ENCODE peak calls at places on chromosomes 4 and X, in eight cellular contexts. C, S, F, X, J, N, O and H are unnamed samples. For H3K4me1, the result is how much of the 10 kb centered on the place peaks cover.

GRCh38 chr4:44210750-44211149 is 237.9 kb downstream of the KCTD8 start:
- DNase-seq in C (no peak), S (no peak), F (no peak), X (no peak), J (no peak), N (no peak), O (no peak), H (no peak)

GRCh38 chrX:37825225-37825842 is 22.0 kb downstream of the DYNLT3 start:
- DNase-seq in C (no peak), S (peak), F (peak), X (peak), J (peak), N (peak), O (peak), H (peak)

GRCh38 chr4:42050850-42051249 is 60.5 kb downstream of the SLC30A9 start:
- DNase-seq in C (no peak), S (no peak), F (no peak), X (no peak), J (no peak), N (no peak), O (no peak), H (no peak)

GRCh38 chr4:57098945-57099344 is 11.2 kb downstream of the IGFBP7 start:
- DNase-seq in C (no peak), S (no peak), F (no peak), X (no peak), J (no peak), N (no peak), O (no peak), H (no peak)

GRCh38 chr4:8171941-8172924 is 13.6 kb upstream of the ABLIM2 start:
- DNase-seq in C (no peak), S (no peak), F (no peak), X (no peak), J (no peak), N (no peak), O (no peak), H (no peak)

GRCh38 chr4:119525771-119526712 is 102.6 kb downstream of the PDE5A start:
- DNase-seq in C (no peak), S (no peak), F (no peak), X (no peak), J (no peak), N (no peak), O (no peak), H (no peak)

GRCh38 chr4:149885896-149886295 is 70.3 kb upstream of the IQCM start:
- DNase-seq in C (no peak), S (no peak), F (no peak), X (no peak), J (no peak), N (no peak), O (no peak), H (no peak)

GRCh38 chr4:189084671-189085070 is 856.0 kb upstream of the FRG1 start:
- DNase-seq in C (no peak), S (no peak), F (no peak), X (peak), J (no peak), N (no peak), O (no peak), H (no peak)

GRCh38 chrX:153667931-153668396 is 5.6 kb downstream of the PNCK start:
- DNase-seq in C (peak), S (peak), F (peak), X (peak), J (peak), N (peak), O (peak), H (peak)

GRCh38 chr4:176437756-176438155 is 118.0 kb downstream of the SPCS3 start:
- DNase-seq in C (no peak), S (no peak), F (no peak), X (no peak), J (no peak), N (no peak), O (no peak), H (no peak)

GRCh38 chr4:55854132-55854531 is 684 bp downstream of the EXOC1 start:
- DNase-seq in C (no peak), S (no peak), F (no peak), X (no peak), J (no peak), N (no peak), O (no peak), H (no peak)

GRCh38 chr4:13907255-13907751 is 279.8 kb upstream of the BOD1L1 start:
- DNase-seq in C (peak), S (no peak), F (no peak), X (peak), J (no peak), N (no peak), O (no peak), H (no peak)

GRCh38 chrX:2479420-2479780 is 21.4 kb downstream of the DHRSX start:
- DNase-seq in C (no peak), S (no peak), F (no peak), X (peak), J (no peak), N (no peak), O (no peak), H (no peak)

GRCh38 chr4:165210566-165210965 is 3.2 kb downstream of the KLHL2 start:
- DNase-seq in C (no peak), S (no peak), F (no peak), X (no peak), J (no peak), N (no peak), O (no peak), H (no peak)

GRCh38 chr4:117357422-117357821 is 272.0 kb upstream of the TRAM1L1 start:
- DNase-seq in C (no peak), S (no peak), F (no peak), X (no peak), J (no peak), N (no peak), O (no peak), H (no peak)

GRCh38 chrX:150533863-150534262 is 34.6 kb upstream of the MTM1 start:
- DNase-seq in C (no peak), S (no peak), F (no peak), X (no peak), J (no peak), N (no peak), O (no peak), H (no peak)

GRCh38 chr4:151227731-151228130 is 49.2 kb upstream of the PRSS48 start:
- DNase-seq in C (peak), S (peak), F (peak), X (peak), J (peak), N (peak), O (peak), H (peak)

GRCh38 chrX:65587616-65588526 is 53.3 kb upstream of the LAS1L start:
- DNase-seq in C (peak), S (peak), F (peak), X (peak), J (peak), N (peak), O (peak), H (no peak)

GRCh38 chr4:177194906-177195305 is 114.8 kb upstream of the NEIL3 start:
- DNase-seq in C (no peak), S (no peak), F (no peak), X (no peak), J (no peak), N (no peak), O (no peak), H (no peak)

GRCh38 chr4:165970703-165971420 is 97.8 kb downstream of the TLL1 start:
- DNase-seq in C (no peak), S (no peak), F (no peak), X (no peak), J (no peak), N (no peak), O (no peak), H (no peak)

GRCh38 chrX:153381684-153382532 is 19.2 kb downstream of the PNMA6E start:
- DNase-seq in C (no peak), S (peak), F (peak), X (peak), J (peak), N (peak), O (no peak), H (no peak)

GRCh38 chr4:37567781-37568180 is 118.4 kb downstream of the RELL1 start:
- DNase-seq in C (peak), S (no peak), F (no peak), X (no peak), J (no peak), N (no peak), O (no peak), H (no peak)

GRCh38 chr4:140567722-140568121 is 1.0 kb downstream of the UCP1 start:
- DNase-seq in C (no peak), S (no peak), F (no peak), X (no peak), J (peak), N (peak), O (no peak), H (peak)

GRCh38 chrX:46837543-46838481 is 969 bp downstream of the RP2 start:
- DNase-seq in C (no peak), S (no peak), F (no peak), X (no peak), J (no peak), N (no peak), O (no peak), H (no peak)

GRCh38 chr4:37453361-37454262 is 209.1 kb downstream of the NWD2 start:
- DNase-seq in C (no peak), S (no peak), F (peak), X (peak), J (peak), N (peak), O (peak), H (peak)

GRCh38 chr4:121510260-121510942 is 129.6 kb upstream of the QRFPR start:
- DNase-seq in C (no peak), S (no peak), F (no peak), X (no peak), J (no peak), N (no peak), O (no peak), H (no peak)

GRCh38 chr4:56240554-56241190 is 146.6 kb downstream of the AASDH start:
- DNase-seq in C (peak), S (no peak), F (no peak), X (no peak), J (no peak), N (no peak), O (no peak), H (no peak)

GRCh38 chrX:129239371-129239770 is 283.9 kb downstream of the SMARCA1 start:
- DNase-seq in C (no peak), S (no peak), F (no peak), X (peak), J (no peak), N (no peak), O (no peak), H (no peak)

GRCh38 chr4:76657443-76657842 is 222.4 kb downstream of the SHROOM3 start:
- DNase-seq in C (no peak), S (no peak), F (no peak), X (no peak), J (no peak), N (no peak), O (no peak), H (no peak)

GRCh38 chrX:71154196-71154595 is 9.6 kb downstream of the NLGN3 start:
- DNase-seq in C (no peak), S (no peak), F (no peak), X (no peak), J (no peak), N (no peak), O (no peak), H (no peak)

GRCh38 chrX:104961926-104962325 is 258.6 kb downstream of the TEX13A start:
- DNase-seq in C (no peak), S (no peak), F (no peak), X (no peak), J (no peak), N (no peak), O (no peak), H (no peak)

GRCh38 chr4:3330682-3331081 is 37.9 kb downstream of the RGS12 start:
- DNase-seq in C (no peak), S (no peak), F (no peak), X (no peak), J (no peak), N (no peak), O (no peak), H (no peak)

GRCh38 chr4:32042486-32042885 is 1322.3 kb downstream of the PCDH7 start:
- DNase-seq in C (no peak), S (no peak), F (no peak), X (no peak), J (no peak), N (no peak), O (no peak), H (no peak)

GRCh38 chr4:41156574-41156973 is 57.8 kb downstream of the APBB2 start:
- DNase-seq in C (no peak), S (no peak), F (no peak), X (peak), J (no peak), N (no peak), O (no peak), H (no peak)

GRCh38 chrX:70970482-70970999 is 39.6 kb upstream of the SLC7A3 start:
- DNase-seq in C (no peak), S (no peak), F (no peak), X (peak), J (no peak), N (no peak), O (no peak), H (no peak)

GRCh38 chrX:128464091-128464490 is 411.9 kb upstream of the ACTRT1 start:
- DNase-seq in C (no peak), S (no peak), F (no peak), X (peak), J (no peak), N (no peak), O (no peak), H (no peak)

GRCh38 chr4:55426518-55426917 is 30.8 kb downstream of the TMEM165 start:
- DNase-seq in C (no peak), S (no peak), F (no peak), X (no peak), J (no peak), N (no peak), O (no peak), H (no peak)

GRCh38 chrX:57227691-57228090 is 58.8 kb upstream of the FAAH2 start:
- DNase-seq in C (no peak), S (no peak), F (no peak), X (no peak), J (no peak), N (no peak), O (no peak), H (no peak)

GRCh38 chr4:155543126-155543765 is 123.4 kb upstream of the GUCY1A1 start:
- DNase-seq in C (no peak), S (no peak), F (no peak), X (no peak), J (no peak), N (no peak), O (no peak), H (no peak)

GRCh38 chr4:20698820-20699219 is 1.4 kb upstream of the PACRGL start:
- DNase-seq in C (no peak), S (no peak), F (no peak), X (no peak), J (no peak), N (no peak), O (no peak), H (no peak)

GRCh38 chr4:20700007-20700761 is at the start of gene PACRGL:
- DNase-seq in C (peak), S (peak), F (peak), X (peak), J (peak), N (peak), O (peak), H (peak)

GRCh38 chr4:20698382-20698781 is 1.9 kb upstream of the PACRGL start:
- DNase-seq in C (no peak), S (no peak), F (no peak), X (no peak), J (no peak), N (no peak), O (no peak), H (no peak)

DNA sequence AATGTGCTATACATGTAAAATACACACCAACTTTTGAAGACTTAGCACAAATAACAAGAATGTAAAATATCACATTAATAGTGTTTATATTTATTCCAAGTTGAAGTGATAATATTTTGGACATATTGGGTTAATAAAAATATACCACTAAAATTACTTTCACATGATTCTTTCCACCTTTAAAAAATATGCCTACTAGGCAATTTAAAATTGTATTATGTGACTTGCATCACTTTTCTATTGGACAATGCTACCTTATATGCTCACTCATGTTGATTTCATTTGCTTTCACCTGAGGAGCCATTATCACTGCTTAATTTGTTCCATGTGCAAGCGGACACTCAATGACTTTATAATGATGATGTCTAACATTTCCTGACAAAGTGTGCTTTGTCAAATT is 3.4 kb upstream of the PACRGL start:
- DNase-seq in C (no peak), S (no peak), F (no peak), X (no peak), J (no peak), N (no peak), O (no peak), H (no peak)
- TF ChIP-seq CTCF in C (no peak), S (no peak), F (no peak), X (no peak), J (no peak), N (no peak), O (no peak), H (no peak)

DNA sequence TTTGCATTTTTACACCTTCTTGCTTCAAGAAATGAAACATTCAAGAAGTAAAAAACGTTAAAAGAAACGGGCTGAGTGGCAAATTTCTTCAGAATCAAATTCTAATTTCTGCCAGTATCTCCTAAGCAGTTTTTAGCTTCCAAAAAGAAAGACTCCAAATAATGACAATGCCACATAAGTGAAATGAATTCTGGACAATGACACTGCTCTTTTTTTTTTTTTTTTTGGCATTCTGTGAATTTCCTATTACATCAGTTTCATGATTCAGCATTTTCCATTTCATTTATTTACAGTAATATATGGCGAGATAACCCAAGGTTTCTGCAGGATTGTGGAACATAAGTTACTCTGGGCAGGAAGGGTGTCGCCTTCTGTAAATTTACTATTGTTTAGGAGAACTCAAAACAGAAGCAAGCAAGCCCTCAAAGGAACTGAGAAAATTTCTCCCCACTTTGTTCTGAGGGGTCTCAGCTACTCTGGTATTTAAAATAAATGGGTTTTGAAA is 1.3 kb downstream of the SEL1L3 start:
- DNase-seq in C (no peak), S (no peak), F (no peak), X (peak), J (no peak), N (no peak), O (no peak), H (no peak)
- H3K4me1 ChIP-seq in C (under half), S (under half), F (under half), X (under half), J (under half), N (half or more), O (under half), H (under half)

GRCh38 chr4:17574206-17574605 is 2.8 kb upstream of the LAP3 start:
- DNase-seq in C (no peak), S (no peak), F (no peak), X (no peak), J (no peak), N (no peak), O (no peak), H (no peak)

GRCh38 chr4:17577660-17578481 is 873 bp downstream of the LAP3 start:
- DNase-seq in C (peak), S (peak), F (peak), X (no peak), J (peak), N (peak), O (peak), H (no peak)

GRCh38 chr4:17576932-17577659 is at the start of gene LAP3:
- DNase-seq in C (peak), S (peak), F (peak), X (peak), J (peak), N (peak), O (peak), H (peak)

GRCh38 chr4:17580969-17581368 is 4.0 kb downstream of the LAP3 start:
- DNase-seq in C (no peak), S (no peak), F (no peak), X (no peak), J (no peak), N (no peak), O (no peak), H (no peak)

GRCh38 chr4:17578482-17578891 is 1.5 kb downstream of the LAP3 start:
- DNase-seq in C (no peak), S (no peak), F (peak), X (no peak), J (no peak), N (no peak), O (no peak), H (no peak)
- TF ChIP-seq POLR2A in C (no peak), S (no peak), F (no peak), X (no peak), J (no peak), N (no peak), O (no peak), H (no peak)

GRCh38 chrX:41275661-41276609 is 58.0 kb upstream of the DDX3X start:
- DNase-seq in C (peak), S (peak), F (peak), X (peak), J (peak), N (peak), O (peak), H (peak)
- TF ChIP-seq CTCF in C (peak), S (no peak), F (peak), X (peak), J (peak), N (peak), O (peak), H (peak)

DNA sequence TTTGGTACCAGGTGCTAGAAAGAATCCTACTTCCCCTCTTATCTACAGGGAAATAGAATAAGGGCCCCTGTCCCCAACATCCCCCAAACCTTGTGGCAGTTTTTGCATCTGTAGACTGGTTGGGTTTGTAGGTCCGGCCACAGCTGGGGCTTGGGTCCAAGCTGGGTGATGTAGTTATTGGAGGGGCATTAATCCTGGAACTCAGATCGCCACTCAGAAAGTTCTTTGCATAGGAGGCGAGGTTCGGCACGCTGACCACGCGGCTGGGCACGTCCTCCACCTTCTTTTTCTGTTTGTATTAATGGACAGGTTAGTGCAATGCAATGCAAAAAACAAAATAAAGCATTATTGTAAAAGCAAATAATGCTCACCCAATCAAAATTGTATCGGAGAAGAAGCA is 19.2 kb downstream of the MED28 start:
- DNase-seq in C (no peak), S (no peak), F (no peak), X (no peak), J (no peak), N (no peak), O (no peak), H (no peak)
- H3K4me1 ChIP-seq in C (under half), S (under half), F (under half), X (under half), J (under half), N (under half), O (under half), H (under half)

GRCh38 chr4:164095313-164096110 is 601.0 kb downstream of the TMA16 start:
- DNase-seq in C (no peak), S (no peak), F (no peak), X (no peak), J (no peak), N (no peak), O (no peak), H (no peak)
- TF ChIP-seq POLR2A in C (no peak), S (no peak), F (no peak), X (no peak), J (no peak), N (no peak), O (no peak), H (no peak)

GRCh38 chrX:87337267-87337666 is 180.3 kb upstream of the KLHL4 start:
- DNase-seq in C (no peak), S (no peak), F (no peak), X (no peak), J (no peak), N (no peak), O (no peak), H (no peak)

GRCh38 chrX:87338510-87338909 is 179.1 kb upstream of the KLHL4 start:
- DNase-seq in C (no peak), S (no peak), F (no peak), X (peak), J (no peak), N (no peak), O (no peak), H (no peak)
- TF ChIP-seq CTCF in C (peak), S (peak), F (peak), X (peak), J (peak), N (peak), O (no peak), H (no peak)